ENCODE peak calls at places on chromosomes 7 and 10, in eight cellular contexts. R, Q, L, D, S, I, Z and B are unnamed samples.

GRCh38 chr10:112140110-112140755 is 43.3 kb downstream of the GPAM start:
- DNase-seq in R (peak; percentile 57), L (peak; percentile 63), S (peak; percentile 38), D (peak; percentile 73), Z (peak; percentile 92), I (peak; percentile 70), Q (peak; percentile 69), B (peak; percentile 57)

GRCh38 chr7:98562336-98563182 is 54.5 kb upstream of the NPTX2 start:
- DNase-seq in S (no peak), Z (no peak), D (no peak), L (no peak), R (no peak), Q (no peak), I (no peak), B (no peak)

GRCh38 chr7:142908921-142909870 is 23.7 kb upstream of the TRPV6 start:
- DNase-seq in Z (no peak), S (peak; percentile 23), I (peak; percentile 3), L (no peak), R (no peak), Q (peak; percentile 4), D (peak; percentile 42), B (peak; percentile 26)

GRCh38 chr10:37436361-37436760 is 311.0 kb downstream of the ANKRD30A start:
- DNase-seq in I (no peak), S (no peak), Z (no peak), L (no peak), Q (no peak), R (no peak), D (no peak), B (no peak)

GRCh38 chr10:4240641-4241197 is 455.7 kb upstream of the KLF6 start:
- DNase-seq in Q (peak; percentile 91), Z (no peak), D (no peak), L (no peak), S (no peak), R (no peak), I (peak; percentile 72), B (no peak)

GRCh38 chr7:102395620-102395957 is 574 bp upstream of the PRKRIP1 start:
- DNase-seq in R (no peak), Q (peak; percentile 26), L (no peak), D (no peak), S (no peak), I (peak; percentile 31), Z (no peak), B (no peak)

GRCh38 chr7:149883452-149883861 is 9.7 kb downstream of the ATP6V0E2 start:
- DNase-seq in I (peak; percentile 44), L (no peak), D (peak; percentile 72), S (peak; percentile 86), R (peak; percentile 61), Q (peak; percentile 43), Z (peak; percentile 85), B (peak; percentile 76)

GRCh38 chr7:96870201-96870600 is 135.2 kb upstream of the DLX6 start:
- DNase-seq in L (no peak), D (no peak), S (no peak), Q (no peak), Z (no peak), R (no peak), I (no peak), B (no peak)

GRCh38 chr10:109727436-109727835 is 195.9 kb downstream of the XPNPEP1 start:
- DNase-seq in Q (no peak), Z (no peak), L (no peak), D (no peak), R (no peak), S (no peak), I (no peak), B (no peak)

GRCh38 chr10:127153166-127153565 is 43.2 kb downstream of the INSYN2A start:
- DNase-seq in R (no peak), Q (peak; percentile 33), I (no peak), Z (peak; percentile 29), S (no peak), D (no peak), L (no peak), B (no peak)

GRCh38 chr10:36888925-36889573 is 236.3 kb upstream of the ANKRD30A start:
- DNase-seq in R (peak; percentile 40), Z (peak; percentile 85), L (peak; percentile 1), D (peak; percentile 58), I (peak; percentile 13), Q (peak; percentile 20), S (peak; percentile 37), B (peak; percentile 28)

GRCh38 chr10:13924020-13924725 is 337.4 kb downstream of the PRPF18 start:
- DNase-seq in L (peak; percentile 96), I (peak; percentile 95), R (no peak), Q (peak; percentile 98), S (no peak), Z (no peak), D (no peak), B (no peak)

GRCh38 chr10:121070671-121071070 is 219.5 kb downstream of the WDR11 start:
- DNase-seq in D (no peak), I (no peak), L (no peak), S (no peak), R (no peak), Z (peak; percentile 34), Q (no peak), B (no peak)

GRCh38 chr10:88409236-88409635 is 173.9 kb downstream of the RNLS start:
- DNase-seq in Z (no peak), L (no peak), Q (peak; percentile 44), S (no peak), R (no peak), D (no peak), I (peak; percentile 45), B (no peak)

GRCh38 chr10:91472911-91473310 is 62.8 kb downstream of the HECTD2 start:
- DNase-seq in R (no peak), Z (no peak), L (no peak), I (no peak), D (no peak), Q (no peak), S (no peak), B (no peak)

GRCh38 chr10:112735041-112735690 is 214.9 kb upstream of the TCF7L2 start:
- DNase-seq in L (no peak), R (no peak), S (no peak), Z (no peak), Q (peak; percentile 51), D (no peak), I (no peak), B (no peak)

GRCh38 chr10:17352583-17352982 is 101.8 kb downstream of the ST8SIA6 start:
- DNase-seq in Q (no peak), Z (no peak), R (no peak), I (no peak), D (no peak), S (no peak), L (no peak), B (no peak)

GRCh38 chr10:48910557-48910956 is 29.1 kb downstream of the LRRC18 start:
- DNase-seq in R (no peak), I (no peak), L (no peak), D (peak; percentile 10), Q (no peak), Z (no peak), S (no peak), B (no peak)

GRCh38 chr7:44735403-44736165 is 13.1 kb upstream of the ZMIZ2 start:
- DNase-seq in I (peak; percentile 98), Q (peak; percentile 99), L (peak; percentile 56), R (no peak), D (no peak), Z (no peak), S (no peak), B (no peak)

GRCh38 chr7:64878684-64879083 is 24.4 kb upstream of the ZNF273 start:
- DNase-seq in Z (no peak), S (no peak), I (peak; percentile 27), Q (peak; percentile 28), D (peak; percentile 8), L (peak; percentile 11), R (no peak), B (peak; percentile 19)

GRCh38 chr10:118950190-118950658 is 79.3 kb upstream of the NANOS1 start:
- DNase-seq in I (peak; percentile 30), S (no peak), R (no peak), Z (no peak), L (no peak), D (no peak), Q (peak; percentile 61), B (no peak)

GRCh38 chr7:144019457-144019856 is 19.3 kb downstream of the OR6B1 start:
- DNase-seq in D (no peak), Q (peak; percentile 77), I (peak; percentile 98), L (peak; percentile 60), Z (peak; percentile 11), S (no peak), R (no peak), B (no peak)

GRCh38 chr7:108293190-108293612 is 163.0 kb downstream of the NRCAM start:
- DNase-seq in S (peak; percentile 31), L (no peak), Z (peak; percentile 28), I (no peak), Q (peak; percentile 34), D (no peak), R (no peak), B (no peak)

GRCh38 chr7:66921396-66921917 is 432 bp downstream of the TMEM248 start:
- DNase-seq in L (no peak), D (peak; percentile 52), S (no peak), Z (peak; percentile 49), Q (peak; percentile 62), R (peak; percentile 44), I (peak; percentile 51), B (peak; percentile 47)

GRCh38 chr7:54336800-54337199 is 205.4 kb upstream of the VSTM2A start:
- DNase-seq in S (no peak), D (no peak), I (no peak), Z (no peak), Q (no peak), R (no peak), L (no peak), B (no peak)

GRCh38 chr10:32048282-32048681 is 7.9 kb downstream of the KIF5B start:
- DNase-seq in I (no peak), S (no peak), Z (no peak), D (no peak), R (no peak), L (no peak), Q (no peak), B (no peak)

GRCh38 chr7:130356121-130356759 is 11.6 kb downstream of the CPA5 start:
- DNase-seq in S (no peak), I (peak; percentile 93), Q (peak; percentile 95), R (no peak), D (peak; percentile 73), Z (peak; percentile 98), L (peak; percentile 77), B (no peak)